ENCODE peak calls at places on chromosomes 13 and 19, in eight cellular contexts. K is GM23338; U is osteoblast; G is CD4-positive, alpha-beta T cell; J is CD4-positive, CD25-positive, alpha-beta regulatory T cell; A is GDM1; B is iPS-NIHi11; S is NCI-H1092 treated with DMSO at 0.1 percent for 48 hours. P is an unnamed sample.

GRCh38 chr13:105432408-105432807 is 1103.1 kb downstream of the EFNB2 start:
- DNase-seq in S (no peak), J (no peak), G (no peak), U (no peak), A (no peak), K (no peak), B (no peak), P (no peak)

GRCh38 chr19:3670258-3670795 is 29.9 kb downstream of the PIP5K1C start:
- DNase-seq in J (no peak), U (peak), B (no peak), A (no peak), S (no peak), K (no peak), G (no peak), P (peak)

GRCh38 chr13:31441804-31442487 is 242.2 kb downstream of the B3GLCT start:
- DNase-seq in B (no peak), U (no peak), G (no peak), K (no peak), A (no peak), S (no peak), J (no peak), P (no peak)

GRCh38 chr19:12364391-12365093 is 941 bp downstream of the ZNF442 start:
- DNase-seq in B (peak), J (no peak), K (peak), U (peak), S (no peak), G (no peak), A (no peak), P (no peak)

GRCh38 chr13:49733181-49733951 is 42.1 kb upstream of the EBPL start:
- DNase-seq in B (peak), K (no peak), G (no peak), U (no peak), A (no peak), J (no peak), S (no peak), P (no peak)

GRCh38 chr19:56159616-56160271 is 16.1 kb upstream of the GALP start:
- DNase-seq in U (no peak), S (no peak), J (no peak), A (no peak), K (no peak), B (no peak), G (no peak), P (no peak)

GRCh38 chr13:55516610-55517009 is 1624.1 kb upstream of the PRR20A start:
- DNase-seq in S (no peak), A (no peak), G (no peak), U (no peak), K (no peak), B (no peak), J (no peak), P (no peak)

GRCh38 chr13:104408733-104409132 is 1342.5 kb upstream of the SLC10A2 start:
- DNase-seq in A (no peak), U (no peak), S (no peak), G (no peak), K (no peak), B (no peak), J (no peak), P (no peak)

GRCh38 chr13:113548171-113548641 is 36.3 kb upstream of the TFDP1 start:
- DNase-seq in K (no peak), U (peak), S (peak), G (no peak), A (no peak), J (no peak), B (no peak), P (no peak)

GRCh38 chr13:48562296-48563066 is 29.6 kb upstream of the RCBTB2 start:
- DNase-seq in U (no peak), K (no peak), J (peak), S (no peak), B (no peak), G (peak), A (peak), P (no peak)

GRCh38 chr19:47013041-47013517 is 6.6 kb upstream of the NPAS1 start:
- DNase-seq in J (peak), G (peak), B (peak), U (peak), K (peak), A (no peak), S (peak), P (peak)

GRCh38 chr13:48790996-48791395 is 137.3 kb downstream of the CYSLTR2 start:
- DNase-seq in U (no peak), J (no peak), B (no peak), S (no peak), A (no peak), K (no peak), G (no peak), P (no peak)

GRCh38 chr13:40631605-40632004 is 34.8 kb downstream of the FOXO1 start:
- DNase-seq in S (no peak), U (no peak), A (no peak), G (no peak), K (no peak), B (no peak), J (peak), P (no peak)

GRCh38 chr13:111158136-111158805 is 43.2 kb downstream of the ARHGEF7 start:
- DNase-seq in K (no peak), U (no peak), G (no peak), B (no peak), A (no peak), S (no peak), J (no peak), P (no peak)

GRCh38 chr13:36880961-36881360 is 39.1 kb downstream of the SMAD9 start:
- DNase-seq in K (no peak), S (no peak), G (no peak), J (no peak), A (no peak), U (no peak), B (no peak), P (no peak)

GRCh38 chr19:38264486-38265212 is at the start of gene SPINT2:
- DNase-seq in J (no peak), B (peak), U (peak), G (peak), S (peak), A (peak), K (peak), P (no peak)

GRCh38 chr13:29893438-29893837 is 43.0 kb upstream of the UBL3 start:
- DNase-seq in S (no peak), G (no peak), B (no peak), J (no peak), A (no peak), U (no peak), K (no peak), P (no peak)

GRCh38 chr13:26128676-26129075 is 76.9 kb upstream of the SHISA2 start:
- DNase-seq in G (no peak), A (no peak), U (no peak), J (no peak), K (no peak), B (no peak), S (no peak), P (no peak)

GRCh38 chr19:46697142-46697960 is 19.6 kb downstream of the PRKD2 start:
- DNase-seq in J (no peak), G (no peak), S (no peak), A (no peak), B (peak), K (peak), U (peak), P (no peak)

GRCh38 chr19:49558591-49558990 is 21.8 kb downstream of the NOSIP start:
- DNase-seq in G (no peak), S (no peak), A (no peak), K (no peak), U (peak), B (no peak), J (no peak), P (no peak)

GRCh38 chr19:6223461-6224307 is 56.1 kb downstream of the MLLT1 start:
- DNase-seq in J (no peak), G (no peak), U (peak), A (no peak), B (no peak), K (no peak), S (no peak), P (no peak)

GRCh38 chr19:5663904-5664303 is 16.4 kb downstream of the MICOS13 start:
- DNase-seq in A (no peak), B (no peak), U (no peak), G (no peak), J (no peak), S (no peak), K (no peak), P (no peak)

GRCh38 chr13:106318941-106319411 is 216.5 kb downstream of the EFNB2 start:
- DNase-seq in K (peak), U (peak), J (no peak), G (no peak), S (no peak), B (no peak), A (no peak), P (peak)

GRCh38 chr13:110023729-110024645 is 237.6 kb upstream of the IRS2 start:
- DNase-seq in S (peak), J (no peak), G (no peak), A (no peak), K (no peak), B (no peak), U (peak), P (no peak)

GRCh38 chr19:47418595-47419036 is 711 bp downstream of the MEIS3 start:
- DNase-seq in K (peak), A (no peak), U (no peak), G (no peak), J (no peak), B (peak), S (no peak), P (no peak)

GRCh38 chr13:107130516-107130915 is 562.6 kb upstream of the ARGLU1 start:
- DNase-seq in S (no peak), G (no peak), J (no peak), B (no peak), K (no peak), U (no peak), A (no peak), P (no peak)

GRCh38 chr13:113935081-113935511 is 38.8 kb downstream of the C13orf46 start:
- DNase-seq in U (peak), K (peak), S (peak), G (no peak), A (no peak), J (no peak), B (peak), P (no peak)

GRCh38 chr19:33280351-33280921 is 21.9 kb downstream of the CEBPA start:
- DNase-seq in U (no peak), K (no peak), A (no peak), S (no peak), J (peak), G (no peak), B (no peak), P (no peak)

GRCh38 chr13:23899555-23899954 is 2.3 kb upstream of the C1QTNF9B start:
- DNase-seq in U (peak), S (no peak), J (peak), B (no peak), K (peak), G (peak), A (no peak), P (peak)

GRCh38 chr19:14146789-14147216 is 10.4 kb upstream of the ASF1B start:
- DNase-seq in G (no peak), J (no peak), K (no peak), B (peak), U (peak), S (no peak), A (no peak), P (peak)

P was measured in AG04450.